ENCODE peak calls at places on chromosomes 1 and 21, in four cellular contexts. C is Karpas-422, L is neural progenitor cell, N is heart right ventricle. H is an unnamed sample.
A peak's percentile ranks its signal among the peaks of the same experiment; 100 is the strongest.

GRCh38 chr1:184467295-184467694 is 80.5 kb downstream of the C1orf21 start:
- DNase-seq in L (no peak), N (no peak), C (no peak), H (no peak)

GRCh38 chr21:40043423-40043822 is 176.2 kb downstream of the PCP4 start:
- DNase-seq in C (no peak), N (no peak), L (no peak), H (no peak)

GRCh38 chr1:1535298-1535988 is 5.0 kb downstream of the TMEM240 start:
- DNase-seq in N (no peak), C (no peak), L (no peak), H (no peak)

GRCh38 chr21:26766826-26767325 is 78.3 kb downstream of the ADAMTS1 start:
- DNase-seq in N (no peak), L (no peak), C (no peak), H (no peak)

GRCh38 chr1:247540536-247540935 is 4.3 kb upstream of the OR2C3 start:
- DNase-seq in N (no peak), C (no peak), L (no peak), H (no peak)

GRCh38 chr1:70354332-70355110 is at the start of gene ANKRD13C:
- DNase-seq in L (peak; percentile 98), N (peak; percentile 89), C (peak; percentile 98), H (peak; percentile 99)

GRCh38 chr21:32611471-32611997 is 643 bp downstream of the CFAP298 start:
- DNase-seq in L (peak; percentile 57), C (peak; percentile 92), N (peak; percentile 18), H (peak; percentile 68)

GRCh38 chr1:205633421-205633976 is 1.7 kb upstream of the ELK4 start:
- DNase-seq in L (no peak), N (no peak), C (no peak), H (peak; percentile 57)

GRCh38 chr1:156571261-156571958 is 955 bp downstream of the IQGAP3 start:
- DNase-seq in L (no peak), N (no peak), C (no peak), H (peak; percentile 85)

GRCh38 chr1:79982218-79982617 is 975.7 kb upstream of the ADGRL4 start:
- DNase-seq in L (no peak), N (peak; percentile 63), C (no peak), H (peak; percentile 65)

GRCh38 chr1:186864296-186864695 is 35.5 kb downstream of the PLA2G4A start:
- DNase-seq in N (no peak), L (no peak), C (no peak), H (no peak)

GRCh38 chr1:236541710-236542109 is 17.9 kb downstream of the LGALS8 start:
- DNase-seq in C (no peak), L (no peak), N (no peak), H (no peak)

GRCh38 chr1:26278303-26278702 is 1.6 kb upstream of the SH3BGRL3 start:
- DNase-seq in L (no peak), N (no peak), C (peak; percentile 46), H (peak; percentile 72)
- H3K4me1 ChIP-seq in L (peaks cover 21% of the 10 kb centered on the region), N (peaks cover 67% of the 10 kb centered on the region), C (peaks cover 60% of the 10 kb centered on the region), H (peaks cover 74% of the 10 kb centered on the region)

DNA sequence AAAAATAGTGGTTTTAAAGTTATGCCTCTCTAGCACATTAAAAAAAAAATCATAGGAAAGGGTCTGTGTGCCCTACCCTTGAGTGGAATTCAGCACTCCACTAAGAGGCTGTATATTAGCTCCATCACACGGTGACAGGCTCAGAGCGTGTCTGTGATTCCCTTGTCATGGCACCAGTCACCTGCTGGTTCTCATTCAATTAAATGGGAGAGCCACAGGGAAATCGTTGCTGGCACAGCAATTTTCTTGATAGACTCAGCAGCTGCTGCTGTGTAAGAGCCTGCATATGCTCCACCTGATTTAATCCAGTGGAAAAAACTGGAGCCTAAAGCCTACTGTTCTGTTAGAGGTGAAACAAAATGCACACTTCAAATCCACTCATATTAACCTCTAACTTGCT is 9.5 kb downstream of the ATP6V1G3 start:
- DNase-seq in N (no peak), C (no peak), L (peak; percentile 14), H (no peak)
- H3K4me3 ChIP-seq in N (no peak overlapping the region), C (no peak overlapping the region), L (no peak overlapping the region), H (no peak overlapping the region)

GRCh38 chr1:115828101-115829022 is 12.6 kb downstream of the NHLH2 start:
- DNase-seq in N (no peak), C (no peak), L (peak; percentile 78), H (peak; percentile 25)

GRCh38 chr1:115832651-115833050 is 8.3 kb downstream of the NHLH2 start:
- DNase-seq in C (no peak), L (no peak), N (no peak), H (no peak)

GRCh38 chr1:115829947-115830346 is 11.0 kb downstream of the NHLH2 start:
- DNase-seq in L (no peak), C (no peak), N (no peak), H (no peak)

GRCh38 chr1:115829023-115829674 is 11.8 kb downstream of the NHLH2 start:
- DNase-seq in L (no peak), C (no peak), N (no peak), H (peak; percentile 84)

GRCh38 chr1:115830963-115831362 is 10.0 kb downstream of the NHLH2 start:
- DNase-seq in L (no peak), N (no peak), C (no peak), H (no peak)
- H3K4me1 ChIP-seq in L (peaks cover 11% of the 10 kb centered on the region), N (peaks cover 7% of the 10 kb centered on the region), C (no peaks in the 10 kb centered on the region), H (peaks cover 9% of the 10 kb centered on the region)

GRCh38 chr1:13585599-13585965 is 1.9 kb downstream of the PDPN start:
- DNase-seq in L (peak; percentile 60), N (no peak), C (no peak), H (no peak)
- H3K4me3 ChIP-seq in L (peak overlapping the region; percentile 23), N (no peak overlapping the region), C (no peak overlapping the region), H (peak overlapping the region; percentile 0)

DNA sequence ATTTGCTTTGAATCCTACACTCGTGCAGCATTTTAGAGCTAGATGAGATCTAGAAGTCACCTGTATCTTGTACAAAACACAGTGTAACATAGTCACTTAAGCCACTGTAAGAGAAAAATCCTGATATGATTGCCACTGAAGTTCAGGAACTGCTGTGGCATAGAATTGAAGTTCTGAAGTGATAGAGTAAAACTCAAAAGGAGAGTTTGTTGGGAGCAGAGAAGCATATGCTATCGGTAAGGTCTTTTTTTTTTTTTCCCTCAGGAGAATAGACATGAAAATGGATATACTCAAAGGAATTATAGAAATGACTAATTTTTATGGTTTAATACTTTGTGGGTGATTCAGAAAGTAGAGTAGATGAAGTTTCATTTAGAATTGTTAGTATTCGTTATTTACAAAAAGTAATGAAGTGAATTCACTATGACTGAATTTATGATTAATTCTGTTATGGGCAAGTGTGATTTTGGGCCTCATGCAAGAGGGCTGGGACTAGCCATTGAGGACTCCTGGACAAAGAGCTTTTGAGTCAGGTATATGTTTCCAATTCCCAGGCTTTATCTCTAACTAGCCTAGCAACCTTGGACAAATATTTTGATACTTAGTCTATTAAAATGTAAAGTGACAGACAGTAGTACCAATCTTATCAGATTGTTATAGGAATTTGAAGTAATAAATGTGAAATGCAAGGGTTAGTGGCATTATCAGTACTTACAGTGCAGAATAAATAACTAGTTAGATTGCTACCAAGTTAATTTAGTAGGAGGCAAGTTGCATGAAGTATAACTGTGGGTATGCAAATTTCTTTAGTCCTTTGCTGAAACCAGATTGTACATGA is 3.1 kb downstream of the KCTD3 start:
- DNase-seq in C (no peak), L (no peak), N (no peak), H (peak; percentile 7)
- H3K4me1 ChIP-seq in C (no peaks in the 10 kb centered on the region), L (peaks cover 6% of the 10 kb centered on the region), N (peaks cover 50% of the 10 kb centered on the region), H (peaks cover 44% of the 10 kb centered on the region)